ENCODE peak calls at places on chromosomes 3 and 15, in ten cellular contexts. One of them, this sample, is unnamed.

GRCh38 chr3:55879901-55880331 is 392.8 kb upstream of the WNT5A start:
- DNase-seq in GM12891: no peak
- DNase-seq in HCT116: no peak
- DNase-seq in spleen: no peak
- DNase-seq in endothelial cell of umbilical vein: no peak
- DNase-seq in H1: no peak
- DNase-seq in stomach: no peak
- DNase-seq in esophagus muscularis mucosa: peak; percentile 70
- DNase-seq in K562: no peak
- DNase-seq in transverse colon: no peak
- DNase-seq in this sample: no peak

GRCh38 chr15:92617197-92618037 is 38.2 kb downstream of the FAM174B start:
- DNase-seq in GM12891: no peak
- DNase-seq in HCT116: no peak
- DNase-seq in spleen: no peak
- DNase-seq in endothelial cell of umbilical vein: peak; percentile 99
- DNase-seq in H1: no peak
- DNase-seq in stomach: peak; percentile 92
- DNase-seq in esophagus muscularis mucosa: no peak
- DNase-seq in K562: peak; percentile 90
- DNase-seq in transverse colon: peak; percentile 71
- DNase-seq in this sample: peak; percentile 86

GRCh38 chr15:48385431-48385830 is 54.2 kb downstream of the DUT start:
- DNase-seq in GM12891: no peak
- DNase-seq in HCT116: no peak
- DNase-seq in spleen: no peak
- DNase-seq in endothelial cell of umbilical vein: peak; percentile 93
- DNase-seq in H1: no peak
- DNase-seq in stomach: no peak
- DNase-seq in esophagus muscularis mucosa: no peak
- DNase-seq in K562: no peak
- DNase-seq in transverse colon: no peak
- DNase-seq in this sample: no peak

GRCh38 chr3:40645883-40646282 is 121.1 kb downstream of the ZNF621 start:
- DNase-seq in GM12891: no peak
- DNase-seq in HCT116: no peak
- DNase-seq in spleen: no peak
- DNase-seq in endothelial cell of umbilical vein: no peak
- DNase-seq in H1: no peak
- DNase-seq in stomach: no peak
- DNase-seq in esophagus muscularis mucosa: peak; percentile 87
- DNase-seq in K562: no peak
- DNase-seq in transverse colon: peak; percentile 25
- DNase-seq in this sample: no peak

GRCh38 chr3:71978150-71978721 is 193.3 kb upstream of the PROK2 start:
- DNase-seq in GM12891: peak; percentile 31
- DNase-seq in HCT116: no peak
- DNase-seq in spleen: no peak
- DNase-seq in endothelial cell of umbilical vein: no peak
- DNase-seq in H1: no peak
- DNase-seq in stomach: no peak
- DNase-seq in esophagus muscularis mucosa: no peak
- DNase-seq in K562: no peak
- DNase-seq in transverse colon: no peak
- DNase-seq in this sample: no peak

GRCh38 chr15:57298843-57299550 is 77.3 kb upstream of the CGNL1 start:
- DNase-seq in GM12891: no peak
- DNase-seq in HCT116: no peak
- DNase-seq in spleen: no peak
- DNase-seq in endothelial cell of umbilical vein: no peak
- DNase-seq in H1: no peak
- DNase-seq in stomach: no peak
- DNase-seq in esophagus muscularis mucosa: no peak
- DNase-seq in K562: no peak
- DNase-seq in transverse colon: no peak
- DNase-seq in this sample: no peak

GRCh38 chr15:59247364-59247763 is 40.7 kb downstream of the LDHAL6B start:
- DNase-seq in GM12891: no peak
- DNase-seq in HCT116: no peak
- DNase-seq in spleen: no peak
- DNase-seq in endothelial cell of umbilical vein: peak; percentile 84
- DNase-seq in H1: peak; percentile 15
- DNase-seq in stomach: peak; percentile 61
- DNase-seq in esophagus muscularis mucosa: no peak
- DNase-seq in K562: peak; percentile 27
- DNase-seq in transverse colon: peak; percentile 74
- DNase-seq in this sample: no peak

GRCh38 chr3:50639055-50639494 is 22.1 kb downstream of the MAPKAPK3 start:
- DNase-seq in GM12891: no peak
- DNase-seq in HCT116: no peak
- DNase-seq in spleen: no peak
- DNase-seq in endothelial cell of umbilical vein: no peak
- DNase-seq in H1: no peak
- DNase-seq in stomach: peak; percentile 31
- DNase-seq in esophagus muscularis mucosa: no peak
- DNase-seq in K562: no peak
- DNase-seq in transverse colon: no peak
- DNase-seq in this sample: no peak

GRCh38 chr3:66386925-66387650 is 113.7 kb downstream of the LRIG1 start:
- DNase-seq in GM12891: no peak
- DNase-seq in HCT116: no peak
- DNase-seq in spleen: no peak
- DNase-seq in endothelial cell of umbilical vein: no peak
- DNase-seq in H1: no peak
- DNase-seq in stomach: no peak
- DNase-seq in esophagus muscularis mucosa: no peak
- DNase-seq in K562: no peak
- DNase-seq in transverse colon: no peak
- DNase-seq in this sample: no peak

GRCh38 chr3:61345020-61345419 is 93.8 kb upstream of the FHIT start:
- DNase-seq in GM12891: no peak
- DNase-seq in HCT116: no peak
- DNase-seq in spleen: no peak
- DNase-seq in endothelial cell of umbilical vein: no peak
- DNase-seq in H1: no peak
- DNase-seq in stomach: no peak
- DNase-seq in esophagus muscularis mucosa: no peak
- DNase-seq in K562: no peak
- DNase-seq in transverse colon: no peak
- DNase-seq in this sample: no peak

GRCh38 chr15:82540055-82540983 is at the start of gene RPS17:
- DNase-seq in GM12891: peak; percentile 99
- DNase-seq in HCT116: peak; percentile 91
- DNase-seq in spleen: peak; percentile 100
- DNase-seq in endothelial cell of umbilical vein: peak; percentile 94
- DNase-seq in H1: peak; percentile 91
- DNase-seq in stomach: peak; percentile 98
- DNase-seq in esophagus muscularis mucosa: peak; percentile 98
- DNase-seq in K562: peak; percentile 98
- DNase-seq in transverse colon: peak; percentile 98
- DNase-seq in this sample: peak; percentile 97
- TF ChIP-seq POLR2AphosphoS5 in GM12891: peak; percentile 99
- TF ChIP-seq POLR2AphosphoS5 in HCT116: peak; percentile 100
- TF ChIP-seq POLR2AphosphoS5 in spleen: peak; percentile 96
- TF ChIP-seq POLR2AphosphoS5 in endothelial cell of umbilical vein: peak; percentile 99
- TF ChIP-seq POLR2AphosphoS5 in H1: peak; percentile 98
- TF ChIP-seq POLR2AphosphoS5 in stomach: peak; percentile 75
- TF ChIP-seq POLR2AphosphoS5 in esophagus muscularis mucosa: peak; percentile 97
- TF ChIP-seq POLR2AphosphoS5 in K562: peak; percentile 96
- TF ChIP-seq POLR2AphosphoS5 in transverse colon: peak; percentile 93
- TF ChIP-seq POLR2AphosphoS5 in this sample: peak; percentile 85

GRCh38 chr3:38587548-38588131 is 61.8 kb downstream of the SCN5A start:
- DNase-seq in GM12891: no peak
- DNase-seq in HCT116: no peak
- DNase-seq in spleen: peak; percentile 70
- DNase-seq in endothelial cell of umbilical vein: no peak
- DNase-seq in H1: no peak
- DNase-seq in stomach: peak; percentile 24
- DNase-seq in esophagus muscularis mucosa: peak; percentile 68
- DNase-seq in K562: no peak
- DNase-seq in transverse colon: peak; percentile 2
- DNase-seq in this sample: peak; percentile 18

GRCh38 chr3:38586546-38587520 is 62.7 kb downstream of the SCN5A start:
- DNase-seq in GM12891: no peak
- DNase-seq in HCT116: no peak
- DNase-seq in spleen: peak; percentile 47
- DNase-seq in endothelial cell of umbilical vein: no peak
- DNase-seq in H1: no peak
- DNase-seq in stomach: peak; percentile 5
- DNase-seq in esophagus muscularis mucosa: peak; percentile 86
- DNase-seq in K562: no peak
- DNase-seq in transverse colon: peak; percentile 4
- DNase-seq in this sample: peak; percentile 9

GRCh38 chr3:38588276-38588971 is 61.1 kb downstream of the SCN5A start:
- DNase-seq in GM12891: no peak
- DNase-seq in HCT116: no peak
- DNase-seq in spleen: peak; percentile 67
- DNase-seq in endothelial cell of umbilical vein: no peak
- DNase-seq in H1: no peak
- DNase-seq in stomach: peak; percentile 22
- DNase-seq in esophagus muscularis mucosa: peak; percentile 78
- DNase-seq in K562: no peak
- DNase-seq in transverse colon: peak; percentile 2
- DNase-seq in this sample: peak; percentile 41

GRCh38 chr3:38588995-38589937 is 60.2 kb downstream of the SCN5A start:
- DNase-seq in GM12891: no peak
- DNase-seq in HCT116: no peak
- DNase-seq in spleen: peak; percentile 57
- DNase-seq in endothelial cell of umbilical vein: no peak
- DNase-seq in H1: no peak
- DNase-seq in stomach: peak; percentile 10
- DNase-seq in esophagus muscularis mucosa: peak; percentile 62
- DNase-seq in K562: no peak
- DNase-seq in transverse colon: peak; percentile 2
- DNase-seq in this sample: no peak

GRCh38 chr3:38590521-38590920 is 59.0 kb downstream of the SCN5A start:
- DNase-seq in GM12891: no peak
- DNase-seq in HCT116: no peak
- DNase-seq in spleen: no peak
- DNase-seq in endothelial cell of umbilical vein: no peak
- DNase-seq in H1: no peak
- DNase-seq in stomach: no peak
- DNase-seq in esophagus muscularis mucosa: peak; percentile 78
- DNase-seq in K562: no peak
- DNase-seq in transverse colon: peak; percentile 2
- DNase-seq in this sample: no peak
- TF ChIP-seq POLR2A in GM12891: no peak
- TF ChIP-seq POLR2A in HCT116: no peak
- TF ChIP-seq POLR2A in spleen: no peak
- TF ChIP-seq POLR2A in endothelial cell of umbilical vein: no peak
- TF ChIP-seq POLR2A in H1: no peak
- TF ChIP-seq POLR2A in stomach: no peak
- TF ChIP-seq POLR2A in esophagus muscularis mucosa: no peak
- TF ChIP-seq POLR2A in K562: no peak
- TF ChIP-seq POLR2A in transverse colon: no peak
- TF ChIP-seq POLR2A in this sample: no peak

DNA sequence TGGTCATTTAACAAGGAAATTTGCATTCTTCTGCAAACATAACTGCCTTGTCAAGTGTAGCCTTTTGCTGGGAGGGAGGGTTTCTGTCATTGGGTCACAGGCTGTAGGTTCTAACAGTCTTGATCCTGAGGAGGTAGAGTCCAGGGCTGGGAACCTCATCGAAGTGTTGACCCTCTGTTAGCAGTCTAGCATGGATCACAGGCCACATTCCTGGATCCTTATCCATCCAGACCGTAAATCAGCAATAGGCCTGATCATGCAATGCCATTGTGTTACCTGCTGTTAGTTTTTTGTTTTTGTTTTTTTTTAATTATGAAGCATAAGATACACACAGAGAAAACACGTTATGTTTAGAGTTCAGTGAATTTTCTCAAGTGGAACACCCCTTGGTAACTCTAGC is 282.0 kb upstream of the TPM1 start:
- DNase-seq in GM12891: no peak
- DNase-seq in HCT116: no peak
- DNase-seq in spleen: no peak
- DNase-seq in endothelial cell of umbilical vein: no peak
- DNase-seq in H1: no peak
- DNase-seq in stomach: no peak
- DNase-seq in esophagus muscularis mucosa: no peak
- DNase-seq in K562: no peak
- DNase-seq in transverse colon: no peak
- DNase-seq in this sample: no peak
- TF ChIP-seq POLR2AphosphoS5 in GM12891: no peak
- TF ChIP-seq POLR2AphosphoS5 in HCT116: no peak
- TF ChIP-seq POLR2AphosphoS5 in spleen: no peak
- TF ChIP-seq POLR2AphosphoS5 in endothelial cell of umbilical vein: no peak
- TF ChIP-seq POLR2AphosphoS5 in H1: no peak
- TF ChIP-seq POLR2AphosphoS5 in stomach: no peak
- TF ChIP-seq POLR2AphosphoS5 in esophagus muscularis mucosa: no peak
- TF ChIP-seq POLR2AphosphoS5 in K562: no peak
- TF ChIP-seq POLR2AphosphoS5 in transverse colon: no peak
- TF ChIP-seq POLR2AphosphoS5 in this sample: no peak

GRCh38 chr15:90230610-90231009 is 3.1 kb downstream of the CIB1 start:
- DNase-seq in GM12891: no peak
- DNase-seq in HCT116: no peak
- DNase-seq in spleen: peak; percentile 83
- DNase-seq in endothelial cell of umbilical vein: no peak
- DNase-seq in H1: no peak
- DNase-seq in stomach: no peak
- DNase-seq in esophagus muscularis mucosa: no peak
- DNase-seq in K562: no peak
- DNase-seq in transverse colon: no peak
- DNase-seq in this sample: no peak

GRCh38 chr15:90228960-90229359 is 4.8 kb downstream of the CIB1 start:
- DNase-seq in GM12891: no peak
- DNase-seq in HCT116: no peak
- DNase-seq in spleen: no peak
- DNase-seq in endothelial cell of umbilical vein: no peak
- DNase-seq in H1: no peak
- DNase-seq in stomach: no peak
- DNase-seq in esophagus muscularis mucosa: no peak
- DNase-seq in K562: no peak
- DNase-seq in transverse colon: no peak
- DNase-seq in this sample: no peak

GRCh38 chr15:90231028-90232017 is 2.4 kb downstream of the CIB1 start:
- DNase-seq in GM12891: peak; percentile 80
- DNase-seq in HCT116: no peak
- DNase-seq in spleen: peak; percentile 91
- DNase-seq in endothelial cell of umbilical vein: no peak
- DNase-seq in H1: no peak
- DNase-seq in stomach: peak; percentile 70
- DNase-seq in esophagus muscularis mucosa: no peak
- DNase-seq in K562: no peak
- DNase-seq in transverse colon: peak; percentile 54
- DNase-seq in this sample: peak; percentile 80

GRCh38 chr15:90227816-90228772 is 5.6 kb downstream of the CIB1 start:
- DNase-seq in GM12891: no peak
- DNase-seq in HCT116: no peak
- DNase-seq in spleen: peak; percentile 81
- DNase-seq in endothelial cell of umbilical vein: no peak
- DNase-seq in H1: no peak
- DNase-seq in stomach: no peak
- DNase-seq in esophagus muscularis mucosa: no peak
- DNase-seq in K562: no peak
- DNase-seq in transverse colon: no peak
- DNase-seq in this sample: no peak

DNA sequence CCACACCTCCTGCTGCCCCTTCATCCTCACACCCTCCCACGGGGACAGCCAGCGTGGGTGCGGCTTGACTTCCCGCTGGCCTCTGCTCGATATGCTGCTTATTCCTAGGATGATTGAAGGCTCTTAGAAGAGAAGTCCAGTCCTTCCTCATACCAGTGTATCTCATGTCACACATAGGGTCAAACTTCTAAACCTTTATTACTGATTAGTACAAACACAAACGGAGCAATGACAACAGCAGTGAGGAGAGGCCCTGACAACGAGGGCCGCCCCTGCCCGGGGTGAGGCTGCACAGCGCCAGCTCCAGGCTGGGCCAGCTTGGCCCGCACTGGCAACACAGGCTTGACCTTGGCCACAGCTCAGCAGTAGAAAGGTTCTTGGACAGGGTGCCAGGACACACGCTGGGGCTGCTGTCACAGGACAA is 3.7 kb downstream of the CIB1 start:
- DNase-seq in GM12891: no peak
- DNase-seq in HCT116: no peak
- DNase-seq in spleen: no peak
- DNase-seq in endothelial cell of umbilical vein: no peak
- DNase-seq in H1: no peak
- DNase-seq in stomach: peak; percentile 83
- DNase-seq in esophagus muscularis mucosa: no peak
- DNase-seq in K562: no peak
- DNase-seq in transverse colon: peak; percentile 67
- DNase-seq in this sample: no peak
- TF ChIP-seq POLR2A in GM12891: no peak
- TF ChIP-seq POLR2A in HCT116: no peak
- TF ChIP-seq POLR2A in spleen: no peak
- TF ChIP-seq POLR2A in endothelial cell of umbilical vein: no peak
- TF ChIP-seq POLR2A in H1: no peak
- TF ChIP-seq POLR2A in stomach: no peak
- TF ChIP-seq POLR2A in esophagus muscularis mucosa: no peak
- TF ChIP-seq POLR2A in K562: no peak
- TF ChIP-seq POLR2A in transverse colon: peak; percentile 63
- TF ChIP-seq POLR2A in this sample: no peak

This sample was measured in upper lobe of left lung.